ENCODE peak calls at places on chromosomes 7 and 10, in five cellular contexts. J is GM23248, A is hepatocyte, Y is HCT116, B is MM.1S. R is an unnamed sample. For H3K9me2 and H4K20me1, the result is how much of the 10 kb centered on the place peaks cover.

GRCh38 chr10:48495282-48496045 is 109.4 kb downstream of the ARHGAP22 start:
- DNase-seq in J (no peak), A (no peak), Y (no peak), B (no peak), R (no peak)

GRCh38 chr7:122369756-122370155 is 65.2 kb upstream of the FEZF1 start:
- DNase-seq in J (no peak), A (no peak), Y (no peak), B (no peak), R (no peak)

GRCh38 chr7:116777613-116778380 is 84.6 kb upstream of the CAPZA2 start:
- DNase-seq in J (peak), A (no peak), Y (no peak), B (no peak), R (peak)

GRCh38 chr10:30701471-30702173 is 72.1 kb upstream of the LYZL2 start:
- DNase-seq in J (peak), A (no peak), Y (no peak), B (peak), R (peak)

GRCh38 chr7:98266840-98267239 is 14.6 kb upstream of the BRI3 start:
- DNase-seq in J (peak), A (no peak), Y (no peak), B (no peak), R (no peak)

GRCh38 chr7:139133335-139134139 is 24.0 kb upstream of the ZC3HAV1 start:
- DNase-seq in J (peak), A (peak), Y (peak), B (peak), R (peak)

GRCh38 chr7:98681496-98681895 is 64.4 kb downstream of the NPTX2 start:
- DNase-seq in J (no peak), A (no peak), Y (no peak), B (no peak), R (no peak)

GRCh38 chr7:128872394-128872824 is 9.8 kb downstream of the ATP6V1F start:
- DNase-seq in J (no peak), A (no peak), Y (no peak), B (no peak), R (peak)

GRCh38 chr7:37234928-37235327 is 213.7 kb downstream of the ELMO1 start:
- DNase-seq in J (peak), A (peak), Y (peak), B (peak), R (no peak)

GRCh38 chr10:70940834-70941568 is 52.6 kb upstream of the PCBD1 start:
- DNase-seq in J (peak), A (peak), Y (no peak), B (no peak), R (peak)

GRCh38 chr10:69359089-69360025 is 57.4 kb downstream of the TACR2 start:
- DNase-seq in J (no peak), A (no peak), Y (no peak), B (no peak), R (no peak)

GRCh38 chr10:61749271-61749670 is 86.5 kb downstream of the CABCOCO1 start:
- DNase-seq in J (no peak), A (no peak), Y (no peak), B (no peak), R (no peak)

GRCh38 chr7:23067271-23067670 is 38.3 kb upstream of the KLHL7 start:
- DNase-seq in J (peak), A (no peak), Y (no peak), B (no peak), R (no peak)

GRCh38 chr10:80541144-80541750 is 3.5 kb downstream of the SH2D4B start:
- DNase-seq in J (no peak), A (no peak), Y (no peak), B (no peak), R (no peak)

GRCh38 chr10:102230861-102231356 is 4.8 kb downstream of the ELOVL3 start:
- DNase-seq in J (peak), A (peak), Y (peak), B (peak), R (peak)

GRCh38 chr7:35704261-35704660 is 9.3 kb upstream of the HERPUD2 start:
- DNase-seq in J (no peak), A (no peak), Y (no peak), B (no peak), R (no peak)

GRCh38 chr10:102975483-102976057 is 57.5 kb downstream of the CNNM2 start:
- DNase-seq in J (peak), A (no peak), Y (no peak), B (no peak), R (no peak)

GRCh38 chr7:134780166-134780853 is 876 bp downstream of the CALD1 start:
- DNase-seq in J (peak), A (no peak), Y (no peak), B (no peak), R (no peak)

GRCh38 chr7:119196183-119196582 is 971.7 kb downstream of the ANKRD7 start:
- DNase-seq in J (no peak), A (peak), Y (no peak), B (no peak), R (no peak)

GRCh38 chr10:118251791-118252190 is 90.3 kb downstream of the FAM204A start:
- DNase-seq in J (peak), A (no peak), Y (no peak), B (no peak), R (no peak)

GRCh38 chr7:85172530-85172941 is 14.3 kb downstream of the SEMA3D start:
- DNase-seq in J (peak), A (no peak), Y (no peak), B (no peak), R (no peak)

GRCh38 chr10:112666070-112666469 is 219.1 kb downstream of the VTI1A start:
- DNase-seq in J (no peak), A (no peak), Y (no peak), B (no peak), R (no peak)

GRCh38 chr7:152674860-152675760 is 831 bp downstream of the XRCC2 start:
- DNase-seq in J (peak), A (peak), Y (no peak), B (peak), R (no peak)

GRCh38 chr7:105935250-105935649 is 27.8 kb upstream of the CDHR3 start:
- DNase-seq in J (no peak), A (no peak), Y (no peak), B (no peak), R (no peak)

GRCh38 chr7:3107889-3108570 is 64.4 kb upstream of the CARD11 start:
- DNase-seq in J (no peak), A (no peak), Y (no peak), B (no peak), R (peak)

GRCh38 chr7:64098-64521 is 128.3 kb upstream of the FAM20C start:
- DNase-seq in J (peak), A (peak), Y (peak), B (no peak), R (peak)

GRCh38 chr10:63707254-63707910 is 186.2 kb downstream of the REEP3 start:
- DNase-seq in J (peak), A (peak), Y (peak), B (no peak), R (peak)

GRCh38 chr10:62818426-62819011 is 2.4 kb upstream of the EGR2 start:
- DNase-seq in J (peak), A (peak), Y (no peak), B (no peak), R (no peak)

GRCh38 chr10:91756286-91756685 is 41.9 kb upstream of the TNKS2 start:
- DNase-seq in J (peak), A (no peak), Y (no peak), B (no peak), R (no peak)

GRCh38 chr7:40765633-40766032 is 630.8 kb downstream of the SUGCT start:
- DNase-seq in J (no peak), A (no peak), Y (no peak), B (peak), R (no peak)

GRCh38 chr10:103791858-103792257 is 63.5 kb downstream of the SH3PXD2A start:
- DNase-seq in J (no peak), A (no peak), Y (no peak), B (no peak), R (no peak)

GRCh38 chr10:30782543-30783461 is 153.2 kb upstream of the LYZL2 start:
- DNase-seq in J (peak), A (no peak), Y (no peak), B (peak), R (no peak)

GRCh38 chr7:129006636-129007414 is 48.1 kb downstream of the TNPO3 start:
- DNase-seq in J (peak), A (no peak), Y (no peak), B (no peak), R (no peak)

GRCh38 chr7:31052841-31053601 is 913 bp downstream of the ADCYAP1R1 start:
- DNase-seq in J (no peak), A (no peak), Y (no peak), B (no peak), R (no peak)
- TF ChIP-seq EZH2 in J (no peak), A (peak), Y (no peak), B (no peak), R (no peak)

GRCh38 chr7:131897790-131898165 is 341.4 kb upstream of the PODXL start:
- DNase-seq in J (no peak), A (no peak), Y (no peak), B (no peak), R (no peak)
- H3K9me2 ChIP-seq in J (under half), A (under half), Y (under half), B (under half), R (under half)

DNA sequence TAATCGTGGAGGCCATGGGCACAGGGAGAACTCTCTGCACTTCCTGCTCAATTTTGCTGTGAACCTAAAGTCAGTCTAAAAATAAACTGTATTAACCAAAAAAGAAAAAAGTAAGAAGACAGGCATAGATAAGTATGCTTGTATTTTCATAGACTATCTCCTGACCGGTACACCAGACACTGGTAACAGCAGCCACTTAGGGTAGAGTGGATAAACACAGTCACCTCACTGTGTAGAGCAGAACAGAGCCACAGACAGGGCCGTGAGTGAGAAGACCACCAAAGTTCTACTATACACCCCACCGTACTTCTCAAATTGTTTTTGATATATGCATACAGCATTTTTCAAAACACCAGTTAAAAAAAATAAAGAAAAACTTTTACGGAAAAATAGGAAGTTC is 25.0 kb downstream of the NUDCD3 start:
- DNase-seq in J (no peak), A (no peak), Y (no peak), B (no peak), R (no peak)
- H4K20me1 ChIP-seq in J (under half), A (under half), Y (under half), B (under half), R (half or more)

GRCh38 chr7:25815711-25816110 is 336.3 kb upstream of the NFE2L3 start:
- DNase-seq in J (no peak), A (no peak), Y (no peak), B (no peak), R (no peak)
- TF ChIP-seq EZH2 in J (no peak), A (no peak), Y (no peak), B (no peak), R (no peak)

GRCh38 chr7:131898418-131898817 is 342.0 kb upstream of the PODXL start:
- DNase-seq in J (peak), A (no peak), Y (no peak), B (no peak), R (no peak)
- H3K9me2 ChIP-seq in J (under half), A (under half), Y (under half), B (under half), R (under half)

GRCh38 chr7:148723166-148723559 is 24.5 kb downstream of the CUL1 start:
- DNase-seq in J (no peak), A (no peak), Y (no peak), B (no peak), R (no peak)
- H4K20me1 ChIP-seq in J (half or more), A (half or more), Y (under half), B (half or more), R (half or more)

DNA sequence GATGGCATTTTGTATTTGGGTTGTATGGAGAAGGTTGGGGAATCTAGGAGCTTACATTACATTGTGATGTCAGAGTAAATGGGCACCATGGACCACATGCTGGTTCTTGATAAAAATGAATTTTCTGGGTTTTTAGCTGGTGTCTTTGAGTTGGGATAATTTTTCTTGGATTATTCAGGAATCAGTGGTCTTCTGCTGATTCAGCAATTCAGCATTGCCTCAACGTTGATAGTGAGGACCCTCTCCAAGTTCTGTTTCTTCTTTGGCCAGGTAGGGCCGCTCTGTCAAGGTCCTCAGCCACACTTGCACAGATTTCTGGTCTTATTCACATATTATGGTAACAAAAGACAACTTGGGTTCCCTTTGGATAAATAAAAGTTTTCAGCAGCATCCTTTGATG is 312.0 kb upstream of the TPK1 start:
- DNase-seq in J (no peak), A (no peak), Y (no peak), B (no peak), R (no peak)
- TF ChIP-seq EZH2 in J (no peak), A (no peak), Y (no peak), B (no peak), R (no peak)

DNA sequence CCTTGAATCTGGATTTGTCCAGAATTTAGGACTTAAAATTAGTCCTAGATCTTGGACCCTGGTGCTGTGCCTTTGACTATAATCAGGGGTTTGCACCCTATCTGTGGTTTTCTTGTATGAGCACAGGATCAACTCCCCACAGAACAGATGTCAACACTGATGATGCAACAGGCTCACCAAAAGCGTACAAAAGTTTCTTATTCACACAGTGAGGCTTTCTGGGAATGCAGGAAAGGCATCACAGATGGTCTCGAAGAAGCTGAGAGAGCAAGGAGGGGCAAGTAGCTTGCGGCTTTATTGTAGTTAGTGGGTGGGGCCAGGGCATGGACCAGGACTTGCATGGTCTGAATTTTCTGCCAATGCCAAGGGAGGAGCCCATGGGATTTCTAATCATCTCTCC is 46.2 kb downstream of the SEC61G start:
- DNase-seq in J (no peak), A (no peak), Y (no peak), B (no peak), R (no peak)
- H3K9me2 ChIP-seq in J (under half), A (under half), Y (under half), B (under half), R (under half)